ENCODE peak calls at places on chromosomes 3 and 15, in seven cellular contexts. W is dorsolateral prefrontal cortex, G is ovary, V is heart left ventricle, K is endothelial cell, N is neural progenitor cell, U is NB4. D is an unnamed sample.

GRCh38 chr15:37134699-37135131 is 34.4 kb upstream of the MEIS2 start:
- DNase-seq in G (no peak), U (peak; percentile 32), K (no peak), W (no peak), N (peak; percentile 49), V (no peak), D (no peak)

GRCh38 chr15:80604583-80605506 is 90.3 kb upstream of the ABHD17C start:
- DNase-seq in G (no peak), W (no peak), K (no peak), U (no peak), N (no peak), V (no peak), D (peak; percentile 13)

GRCh38 chr3:188358787-188359493 is 205.0 kb downstream of the LPP start:
- DNase-seq in N (no peak), U (peak; percentile 20), K (no peak), V (no peak), W (no peak), G (no peak), D (no peak)

GRCh38 chr15:40354408-40355171 is 3.4 kb upstream of the DISP2 start:
- DNase-seq in N (peak; percentile 65), K (peak; percentile 52), W (peak; percentile 58), G (peak; percentile 42), U (peak; percentile 38), V (peak; percentile 30), D (no peak)

GRCh38 chr3:196120291-196120951 is 38.5 kb upstream of the TFRC start:
- DNase-seq in N (no peak), G (peak; percentile 50), U (peak; percentile 94), W (no peak), V (peak; percentile 60), K (no peak), D (no peak)

GRCh38 chr3:58009749-58010535 is 1.7 kb downstream of the FLNB start:
- DNase-seq in V (no peak), U (no peak), W (no peak), G (no peak), N (no peak), K (no peak), D (no peak)

GRCh38 chr3:58567251-58567515 is 10.0 kb downstream of the FAM107A start:
- DNase-seq in N (no peak), U (no peak), V (no peak), W (no peak), K (no peak), G (no peak), D (peak; percentile 54)

GRCh38 chr3:149547954-149548728 is 73.6 kb downstream of the TM4SF4 start:
- DNase-seq in K (no peak), W (no peak), N (no peak), V (peak; percentile 47), U (no peak), G (peak; percentile 60), D (no peak)

GRCh38 chr15:34987623-34987981 is 485 bp downstream of the ZNF770 start:
- DNase-seq in V (no peak), G (peak; percentile 42), U (no peak), K (no peak), W (no peak), N (no peak), D (no peak)

GRCh38 chr3:49296781-49297420 is 19.9 kb upstream of the C3orf62 start:
- DNase-seq in U (no peak), W (no peak), K (no peak), G (no peak), V (peak; percentile 85), N (no peak), D (peak; percentile 73)

GRCh38 chr3:122200681-122201080 is 17.2 kb downstream of the CASR start:
- DNase-seq in U (no peak), G (no peak), N (no peak), K (no peak), V (no peak), W (no peak), D (no peak)

GRCh38 chr15:35519536-35520149 is 26.3 kb downstream of the DPH6 start:
- DNase-seq in V (no peak), N (peak; percentile 62), W (no peak), U (peak; percentile 52), K (peak; percentile 4), G (no peak), D (no peak)

GRCh38 chr3:60633644-60634043 is 617.6 kb downstream of the FHIT start:
- DNase-seq in W (no peak), U (peak; percentile 0), V (no peak), N (no peak), K (no peak), G (no peak), D (no peak)

GRCh38 chr15:63491116-63491817 is 13.1 kb upstream of the USP3 start:
- DNase-seq in K (no peak), V (no peak), W (no peak), N (no peak), U (peak; percentile 89), G (no peak), D (no peak)

GRCh38 chr3:44338010-44338827 is at the start of gene TCAIM:
- DNase-seq in K (peak; percentile 99), V (peak; percentile 99), W (peak; percentile 92), G (peak; percentile 98), N (peak; percentile 100), U (peak; percentile 97), D (peak; percentile 97)
- TF ChIP-seq CTCF in K (no peak), V (no peak), W (no peak), G (no peak), N (no peak), U (no peak), D (no peak)

DNA sequence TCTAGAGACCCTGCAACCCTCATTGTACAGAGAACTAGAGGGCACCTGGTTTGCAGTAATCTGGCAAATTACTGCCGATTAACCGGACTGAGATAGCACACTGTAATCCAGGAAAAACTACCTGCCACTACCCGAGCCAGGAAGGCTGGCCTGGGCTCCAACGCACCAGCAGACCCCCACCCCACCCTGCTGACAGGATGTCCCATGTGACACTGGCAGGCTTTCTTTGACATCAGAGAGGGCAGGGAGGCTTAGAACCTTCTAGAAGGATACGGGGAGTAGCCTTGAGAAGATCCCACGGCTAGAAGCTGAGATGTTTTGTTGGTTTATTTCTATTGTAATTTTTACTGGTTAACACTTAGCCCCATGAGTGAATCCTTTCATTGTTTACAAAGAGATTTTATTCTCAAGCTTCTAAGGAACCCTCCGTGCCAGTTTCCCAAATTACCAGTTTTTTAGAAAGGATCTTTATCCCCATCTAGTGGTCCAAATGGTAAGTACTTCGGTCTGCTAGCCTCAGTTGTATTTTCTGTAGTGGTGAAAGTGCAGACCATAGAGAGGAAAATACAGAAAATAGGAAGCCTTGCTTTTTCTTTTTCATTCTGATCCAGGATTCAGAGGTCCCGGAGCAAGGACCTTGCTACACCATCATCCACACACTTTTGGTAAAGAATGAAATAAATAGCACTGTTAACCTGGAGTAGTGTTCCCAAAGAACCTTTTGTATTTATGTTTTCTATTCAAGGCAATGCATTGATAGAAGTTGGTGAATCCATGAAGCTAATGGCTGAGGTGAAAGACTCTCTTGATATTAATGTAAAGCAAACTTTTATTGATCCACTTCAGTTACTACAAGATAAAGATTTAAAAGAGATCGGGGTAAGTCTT is 81.9 kb upstream of the ADAMTSL3 start:
- DNase-seq in N (peak; percentile 51), U (peak; percentile 39), W (no peak), V (no peak), K (no peak), G (no peak), D (no peak)
- TF ChIP-seq CTCF in N (peak; percentile 60), U (peak; percentile 57), W (peak; percentile 84), V (peak; percentile 59), K (peak; percentile 43), G (peak; percentile 36), D (peak; percentile 75)

GRCh38 chr3:55484191-55484644 is 2.9 kb downstream of the WNT5A start:
- DNase-seq in K (no peak), N (peak; percentile 56), G (peak; percentile 60), U (no peak), V (no peak), W (no peak), D (no peak)

GRCh38 chr3:55483196-55484095 is 3.7 kb downstream of the WNT5A start:
- DNase-seq in W (no peak), V (no peak), U (no peak), N (peak; percentile 63), K (no peak), G (peak; percentile 45), D (no peak)

GRCh38 chr3:55482496-55483195 is 4.5 kb downstream of the WNT5A start:
- DNase-seq in K (peak; percentile 13), G (peak; percentile 64), V (peak; percentile 25), W (no peak), N (peak; percentile 60), U (no peak), D (no peak)

GRCh38 chr3:55481067-55481917 is 5.8 kb downstream of the WNT5A start:
- DNase-seq in V (peak; percentile 38), G (peak; percentile 70), W (peak; percentile 44), U (no peak), N (peak; percentile 63), K (peak; percentile 36), D (no peak)

GRCh38 chr3:55481918-55482495 is 5.1 kb downstream of the WNT5A start:
- DNase-seq in W (peak; percentile 48), V (peak; percentile 30), U (no peak), G (peak; percentile 69), N (peak; percentile 46), K (peak; percentile 44), D (no peak)
- TF ChIP-seq CTCF in W (no peak), V (no peak), U (no peak), G (peak; percentile 30), N (peak; percentile 33), K (no peak), D (no peak)

DNA sequence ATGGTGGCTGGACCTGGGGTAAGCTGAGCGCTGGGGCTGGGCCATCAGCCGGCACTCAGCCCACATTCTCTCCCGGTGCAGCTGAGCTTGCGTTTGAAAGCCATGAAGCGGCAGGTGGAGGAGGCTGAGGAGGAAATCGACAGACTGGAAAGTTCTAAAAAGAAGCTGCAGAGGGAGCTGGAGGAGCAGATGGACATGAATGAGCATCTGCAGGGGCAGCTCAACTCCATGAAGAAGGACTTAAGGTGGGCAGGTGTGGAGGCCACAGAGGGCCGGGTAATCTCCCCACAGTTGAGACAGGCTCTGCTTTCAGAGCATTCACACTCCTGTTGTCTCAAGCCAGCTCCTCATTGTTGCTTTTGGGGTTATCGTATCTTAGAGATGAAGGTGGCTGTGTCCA is 45.7 kb upstream of the MYZAP start:
- DNase-seq in G (no peak), V (no peak), W (no peak), U (no peak), N (no peak), K (no peak), D (no peak)
- TF ChIP-seq CTCF in G (no peak), V (no peak), W (no peak), U (no peak), N (no peak), K (no peak), D (no peak)

GRCh38 chr3:141915016-141915415 is 38.6 kb downstream of the ATP1B3 start:
- DNase-seq in U (no peak), G (no peak), K (no peak), W (no peak), V (no peak), N (no peak), D (no peak)

GRCh38 chr3:141921316-141921715 is 44.9 kb downstream of the ATP1B3 start:
- DNase-seq in N (no peak), V (no peak), G (no peak), K (no peak), U (no peak), W (no peak), D (no peak)

GRCh38 chr3:141915766-141916165 is 39.3 kb downstream of the ATP1B3 start:
- DNase-seq in W (no peak), K (no peak), V (no peak), U (no peak), N (no peak), G (no peak), D (no peak)

DNA sequence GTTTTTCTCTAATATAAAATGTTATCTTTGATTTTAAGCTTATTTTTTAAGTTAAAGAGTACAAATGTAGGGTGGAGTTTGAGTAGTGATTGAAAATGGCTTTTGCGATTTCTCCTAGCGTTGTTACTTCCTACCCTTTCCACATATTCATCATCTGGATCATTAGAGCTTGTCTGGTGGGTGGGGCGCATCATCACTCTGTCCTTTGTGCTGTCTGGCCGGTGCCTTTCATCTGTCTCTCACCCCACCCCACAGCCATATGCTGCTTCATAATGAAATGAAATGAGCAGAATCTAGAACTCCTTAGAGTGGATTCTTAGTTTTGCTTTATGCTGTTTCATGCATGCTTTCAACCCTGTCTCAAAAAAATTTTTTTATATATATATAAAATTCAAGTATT is 44.3 kb downstream of the ATP1B3 start:
- DNase-seq in U (no peak), N (no peak), W (no peak), V (no peak), K (no peak), G (no peak), D (no peak)
- TF ChIP-seq CTCF in U (no peak), N (no peak), W (no peak), V (no peak), K (no peak), G (no peak), D (no peak)